ENCODE peak calls at places on chromosomes 11 and 22, in five cellular contexts. V is mucosa of descending colon, H is brain microvascular endothelial cell, T is cardiac fibroblast, Y is PC-9. J is an unnamed sample.

GRCh38 chr22:29096736-29097669 is 24.2 kb downstream of the KREMEN1 start:
- DNase-seq in V (no peak), H (no peak), T (no peak), Y (no peak), J (no peak)

GRCh38 chr11:57440744-57441414 is 14.0 kb upstream of the SLC43A3 start:
- DNase-seq in V (no peak), H (no peak), T (no peak), Y (no peak), J (no peak)

GRCh38 chr11:78313181-78313788 is 104.3 kb downstream of the GAB2 start:
- DNase-seq in V (peak), H (peak), T (peak), Y (peak), J (peak)

GRCh38 chr11:35106595-35106994 is 32.4 kb upstream of the CD44 start:
- DNase-seq in V (no peak), H (no peak), T (no peak), Y (no peak), J (no peak)

GRCh38 chr11:84886344-84886743 is 740.8 kb downstream of the DLG2 start:
- DNase-seq in V (no peak), H (peak), T (peak), Y (no peak), J (peak)

GRCh38 chr22:33871935-33872334 is 48.3 kb downstream of the LARGE1 start:
- DNase-seq in V (no peak), H (peak), T (no peak), Y (no peak), J (no peak)

GRCh38 chr11:17790453-17790852 is 55.9 kb downstream of the KCNC1 start:
- DNase-seq in V (no peak), H (peak), T (peak), Y (no peak), J (peak)

GRCh38 chr22:19173047-19174035 is 5.2 kb downstream of the SLC25A1 start:
- DNase-seq in V (peak), H (no peak), T (no peak), Y (peak), J (no peak)

GRCh38 chr11:36352919-36353318 is 56.8 kb downstream of the PRR5L start:
- DNase-seq in V (no peak), H (no peak), T (no peak), Y (no peak), J (no peak)

GRCh38 chr11:44977493-44977984 is 26.9 kb upstream of the TP53I11 start:
- DNase-seq in V (peak), H (no peak), T (peak), Y (peak), J (no peak)

GRCh38 chr11:61814242-61814957 is 2.4 kb downstream of the FADS1 start:
- DNase-seq in V (peak), H (peak), T (peak), Y (no peak), J (no peak)

GRCh38 chr11:35077709-35078695 is 61.0 kb upstream of the CD44 start:
- DNase-seq in V (peak), H (peak), T (no peak), Y (peak), J (peak)

DNA sequence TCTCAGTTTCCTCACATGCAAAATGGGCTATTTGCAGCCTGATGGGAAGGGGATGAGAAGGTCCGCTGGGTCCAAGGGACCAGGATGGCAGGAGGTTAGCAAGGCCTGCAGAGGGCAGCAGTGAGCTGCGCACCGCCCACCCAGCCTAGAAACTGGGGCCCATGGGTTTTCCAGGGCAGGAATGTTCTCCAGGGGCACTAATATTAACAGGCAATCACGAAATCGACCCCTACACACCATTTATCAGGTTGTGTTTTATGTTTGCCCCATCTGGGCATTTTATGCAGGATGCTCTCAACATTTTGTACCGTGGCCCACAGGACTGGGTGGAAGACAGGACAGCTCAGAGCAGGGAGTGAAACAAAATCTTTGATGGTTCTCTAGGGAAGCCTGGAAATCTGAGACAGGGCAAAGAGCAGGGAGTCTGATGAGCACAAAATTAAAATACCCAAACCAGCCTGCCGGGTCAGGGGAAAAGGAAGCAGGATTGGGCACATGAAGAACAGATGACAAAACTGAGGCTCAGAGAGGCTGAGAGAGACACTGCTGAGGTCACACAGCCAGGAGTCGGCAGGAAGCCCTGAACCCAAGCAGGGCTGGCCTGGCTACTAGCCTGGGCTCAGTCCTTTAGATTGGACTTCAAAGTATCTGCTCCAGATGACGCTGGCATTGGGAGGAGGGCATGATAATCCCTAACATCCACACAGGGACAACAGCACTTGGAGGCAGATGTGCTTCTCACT is 1.6 kb upstream of the BCR start:
- DNase-seq in V (peak), H (peak), T (peak), Y (peak), J (peak)
- TF ChIP-seq CTCF in V (peak), H (peak), T (peak), Y (peak), J (peak)

GRCh38 chr11:409600-410471 is 5.0 kb downstream of the SIGIRR start:
- DNase-seq in V (no peak), H (no peak), T (no peak), Y (no peak), J (no peak)
- TF ChIP-seq CTCF in V (no peak), H (no peak), T (no peak), Y (no peak), J (no peak)

DNA sequence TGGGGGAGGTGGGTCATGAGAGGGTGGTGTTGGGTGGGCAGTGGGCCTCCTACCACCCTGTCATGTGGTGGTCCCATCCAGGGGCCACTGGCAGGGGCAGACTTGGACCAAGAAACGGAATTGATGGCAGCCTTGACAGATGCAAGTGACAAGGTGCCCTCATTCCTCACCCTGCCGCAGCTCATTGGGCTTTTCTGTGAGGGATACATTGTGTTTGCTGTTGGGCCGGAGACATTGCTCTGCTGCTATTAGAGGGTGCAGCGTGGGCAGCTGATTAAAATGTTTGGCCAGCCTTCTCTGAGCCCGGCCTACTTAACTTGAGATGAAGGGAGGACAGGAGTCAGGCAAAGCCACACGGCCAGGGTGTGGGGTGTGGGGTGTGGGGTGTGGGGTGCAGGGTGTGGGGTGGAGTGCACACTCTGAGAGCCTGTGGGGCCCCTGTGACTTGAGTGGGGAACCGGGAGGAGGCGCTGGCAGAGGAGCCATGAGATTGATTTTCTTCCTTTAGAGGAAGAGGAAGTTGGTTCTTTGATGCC is 351.5 kb downstream of the TBC1D22A start:
- DNase-seq in V (no peak), H (no peak), T (no peak), Y (no peak), J (no peak)
- TF ChIP-seq CTCF in V (no peak), H (no peak), T (no peak), Y (no peak), J (no peak)

DNA sequence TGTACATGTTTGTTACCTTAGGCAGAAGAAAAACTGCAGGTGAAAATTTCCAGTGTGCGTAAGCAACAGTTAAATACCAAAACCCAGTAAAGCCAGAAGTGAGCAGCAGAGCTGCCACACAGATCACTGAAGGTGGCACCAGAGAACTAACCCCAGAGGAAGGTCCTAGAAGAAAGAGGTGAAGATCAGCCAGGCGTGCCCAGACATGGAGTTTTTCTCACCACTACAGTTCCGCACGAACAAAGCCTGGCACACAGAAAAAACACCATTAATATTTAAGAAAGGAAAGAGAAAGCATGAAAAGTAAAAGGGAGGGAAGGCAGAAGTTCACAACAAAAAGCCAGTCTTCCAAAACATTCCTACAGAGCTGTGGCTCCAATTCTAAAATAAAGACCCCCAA is 60.7 kb downstream of the STK33 start:
- DNase-seq in V (no peak), H (no peak), T (no peak), Y (no peak), J (no peak)
- TF ChIP-seq CTCF in V (no peak), H (no peak), T (no peak), Y (no peak), J (no peak)

DNA sequence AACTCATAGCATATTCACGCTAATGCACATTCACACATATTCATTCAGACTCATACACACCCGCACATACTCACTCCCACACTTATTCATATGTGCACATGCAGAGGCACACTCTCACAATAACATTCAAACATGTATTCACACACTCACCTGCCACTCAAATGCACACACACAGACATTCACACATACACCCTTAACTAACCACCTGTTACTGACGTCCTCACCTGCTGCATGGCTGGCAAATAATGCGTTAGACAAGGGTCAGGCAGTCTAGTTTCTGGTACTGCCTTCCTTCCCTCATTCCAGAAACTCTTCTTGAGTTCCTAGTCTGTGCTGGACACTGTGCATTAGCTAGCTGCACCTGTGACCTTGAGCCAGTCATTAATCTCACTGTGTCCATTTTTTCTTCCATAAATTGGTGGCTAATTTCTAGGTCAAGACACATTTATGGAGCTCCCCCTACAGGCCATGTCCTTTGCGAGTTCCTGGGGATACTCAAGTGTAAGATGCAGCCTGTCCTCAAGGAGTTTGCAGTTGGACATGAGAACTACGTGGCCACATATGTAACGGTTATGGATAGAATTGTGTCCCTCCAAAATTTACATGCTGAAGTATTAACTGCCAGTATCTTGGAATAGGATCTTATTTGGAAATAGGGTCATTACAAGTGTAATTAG is 34.5 kb upstream of the SEZ6L start:
- DNase-seq in V (no peak), H (no peak), T (no peak), Y (no peak), J (no peak)
- TF ChIP-seq CTCF in V (no peak), H (no peak), T (no peak), Y (peak), J (peak)

DNA sequence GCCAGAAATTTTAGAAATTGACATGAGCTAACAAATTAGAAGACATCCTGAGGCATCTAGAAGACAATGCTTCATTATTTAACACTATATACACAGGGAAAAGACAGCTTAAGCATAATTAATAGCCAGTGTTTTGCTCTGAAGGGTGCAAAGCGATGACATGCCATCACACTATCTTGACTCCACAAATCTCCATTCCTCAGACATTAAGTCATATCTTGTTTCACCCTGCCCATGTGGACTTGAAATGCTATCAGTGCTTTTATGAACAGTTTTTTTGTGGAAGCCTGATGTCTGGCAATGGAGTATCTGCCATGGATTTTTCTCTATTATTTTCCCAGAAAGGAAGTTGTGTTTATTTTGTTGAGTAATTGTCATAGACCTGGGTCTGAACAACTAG is 2.3 kb downstream of the CARD18 start:
- DNase-seq in V (no peak), H (peak), T (peak), Y (no peak), J (no peak)
- TF ChIP-seq CTCF in V (no peak), H (no peak), T (no peak), Y (no peak), J (no peak)

J was measured in astrocyte of the spinal cord.